ENCODE peak calls at places on chromosome 22, in five cellular contexts. O is AG08396; X is stimulated activated CD8-positive, alpha-beta memory T cell treated with anti-CD3 and anti-CD28 coated beads, Interleukin-7, amount 100 ng/mL, for 1 hour; G is activated effector memory CD4-positive, alpha-beta T cell treated with Interleukin-2 at 50 U/mL for 16 hours; K is activated T-helper 1 cell treated with anti-CD3 and anti-CD28 coated beads, Interleukin-2, amount 50 U/mL, for 16 hours. A is an unnamed sample.

GRCh38 chr22:46084943-46085830 is 65.1 kb upstream of the PPARA start:
- DNase-seq in K (no peak), O (peak), G (no peak), X (no peak), A (no peak)

GRCh38 chr22:44037519-44038370 is 13.6 kb downstream of the PARVB start:
- DNase-seq in X (no peak), G (no peak), K (no peak), O (peak), A (no peak)

GRCh38 chr22:42967933-42968332 is 47.0 kb downstream of the PACSIN2 start:
- DNase-seq in K (no peak), X (no peak), G (no peak), O (peak), A (no peak)

GRCh38 chr22:17775781-17776470 is 1.7 kb upstream of the BID start:
- DNase-seq in K (no peak), G (no peak), X (no peak), O (no peak), A (no peak)

GRCh38 chr22:48895341-48895740 is 932.3 kb downstream of the BRD1 start:
- DNase-seq in K (no peak), G (no peak), O (no peak), X (no peak), A (no peak)

GRCh38 chr22:20111045-20111688 is 4.7 kb upstream of the RANBP1 start:
- DNase-seq in K (no peak), X (no peak), G (no peak), O (peak), A (no peak)

GRCh38 chr22:21445437-21446127 is 21.6 kb upstream of the TMEM191C start:
- DNase-seq in O (no peak), X (no peak), K (no peak), G (no peak), A (no peak)

GRCh38 chr22:49936973-49937757 is 18.7 kb downstream of the CRELD2 start:
- DNase-seq in O (no peak), G (no peak), X (no peak), K (no peak), A (no peak)

GRCh38 chr22:45034821-45035220 is 25.0 kb upstream of the PHF21B start:
- DNase-seq in X (no peak), G (no peak), K (no peak), O (no peak), A (no peak)

GRCh38 chr22:36730176-36730858 is 26.8 kb upstream of the CACNG2 start:
- DNase-seq in O (no peak), X (no peak), K (no peak), G (no peak), A (no peak)

GRCh38 chr22:46652930-46653331 is 32.7 kb downstream of the GRAMD4 start:
- DNase-seq in X (no peak), O (no peak), K (no peak), G (no peak), A (no peak)

GRCh38 chr22:31329029-31329428 is 17.1 kb downstream of the PATZ1 start:
- DNase-seq in X (no peak), K (no peak), O (peak), G (no peak), A (no peak)

GRCh38 chr22:44366372-44367310 is 53.9 kb upstream of the SHISAL1 start:
- DNase-seq in K (no peak), O (no peak), X (no peak), G (no peak), A (no peak)

GRCh38 chr22:32337015-32337414 is 20.7 kb upstream of the RFPL3 start:
- DNase-seq in G (no peak), X (no peak), K (no peak), O (no peak), A (no peak)

GRCh38 chr22:19918332-19919106 is 23.1 kb upstream of the COMT start:
- DNase-seq in X (no peak), K (no peak), G (no peak), O (no peak), A (no peak)

GRCh38 chr22:49812838-49813237 is 14.8 kb downstream of the BRD1 start:
- DNase-seq in G (no peak), X (no peak), O (peak), K (no peak), A (no peak)

GRCh38 chr22:46661221-46661851 is 41.1 kb downstream of the GRAMD4 start:
- DNase-seq in G (peak), K (peak), X (no peak), O (no peak), A (no peak)